ENCODE peak calls at places on chromosomes 4 and X, in six cellular contexts. O is HCT116, N is esophagus muscularis mucosa, K is sigmoid colon, L is H1, Z is upper lobe of left lung. X is an unnamed sample.

GRCh38 chr4:188023682-188024081 is 28.1 kb downstream of the ZFP42 start:
- DNase-seq in O (no peak), N (no peak), K (no peak), L (no peak), Z (no peak), X (no peak)

GRCh38 chr4:94235825-94236224 is 28.2 kb downstream of the SMARCAD1 start:
- DNase-seq in O (no peak), N (no peak), K (no peak), L (no peak), Z (no peak), X (no peak)

GRCh38 chr4:17762705-17763104 is 18.7 kb downstream of the FAM184B start:
- DNase-seq in O (no peak), N (no peak), K (no peak), L (no peak), Z (no peak), X (no peak)

GRCh38 chrX:17192111-17192510 is 182.9 kb upstream of the NHS start:
- DNase-seq in O (no peak), N (no peak), K (no peak), L (no peak), Z (no peak), X (no peak)

GRCh38 chr4:75710246-75710645 is 14.1 kb upstream of the USO1 start:
- DNase-seq in O (no peak), N (no peak), K (no peak), L (no peak), Z (no peak), X (no peak)

GRCh38 chrX:74520896-74521295 is 93.5 kb downstream of the RLIM start:
- DNase-seq in O (no peak), N (no peak), K (no peak), L (no peak), Z (no peak), X (no peak)

GRCh38 chr4:44462259-44462658 is 13.7 kb upstream of the KCTD8 start:
- DNase-seq in O (no peak), N (no peak), K (no peak), L (no peak), Z (no peak), X (no peak)

GRCh38 chr4:146256328-146256727 is 42.0 kb downstream of the REELD1 start:
- DNase-seq in O (no peak), N (no peak), K (no peak), L (no peak), Z (no peak), X (no peak)

GRCh38 chr4:74096265-74096980 is 2.6 kb downstream of the CXCL2 start:
- DNase-seq in O (no peak), N (no peak), K (no peak), L (no peak), Z (no peak), X (no peak)

GRCh38 chrX:12770440-12770839 is 20.8 kb upstream of the PRPS2 start:
- DNase-seq in O (no peak), N (no peak), K (no peak), L (no peak), Z (no peak), X (no peak)

GRCh38 chrX:68914337-68914989 is 85.6 kb downstream of the EFNB1 start:
- DNase-seq in O (no peak), N (no peak), K (no peak), L (no peak), Z (no peak), X (no peak)

GRCh38 chr4:40864531-40864930 is 114.8 kb downstream of the NSUN7 start:
- DNase-seq in O (no peak), N (no peak), K (no peak), L (no peak), Z (no peak), X (no peak)

GRCh38 chr4:119977135-119977534 is 89.5 kb downstream of the MAD2L1 start:
- DNase-seq in O (no peak), N (no peak), K (no peak), L (no peak), Z (no peak), X (no peak)

GRCh38 chrX:109732319-109732779 is 708 bp downstream of the ACSL4 start:
- DNase-seq in O (no peak), N (no peak), K (no peak), L (peak; percentile 45), Z (no peak), X (peak; percentile 45)

GRCh38 chr4:138959421-138959820 is 56.2 kb upstream of the NOCT start:
- DNase-seq in O (no peak), N (no peak), K (no peak), L (peak; percentile 16), Z (no peak), X (peak; percentile 53)

GRCh38 chrX:119655125-119655524 is 37.8 kb downstream of the SEPTIN6 start:
- DNase-seq in O (no peak), N (no peak), K (no peak), L (no peak), Z (no peak), X (no peak)

GRCh38 chr4:186266699-186267467 is 894 bp downstream of the F11 start:
- DNase-seq in O (no peak), N (no peak), K (no peak), L (no peak), Z (peak; percentile 76), X (no peak)

GRCh38 chr4:164761746-164762275 is 7.9 kb downstream of the SMIM31 start:
- DNase-seq in O (no peak), N (no peak), K (no peak), L (no peak), Z (no peak), X (no peak)

GRCh38 chr4:151324449-151325319 is 721 bp downstream of the SH3D19 start:
- DNase-seq in O (peak; percentile 90), N (peak; percentile 88), K (peak; percentile 77), L (peak; percentile 71), Z (peak; percentile 80), X (no peak)

GRCh38 chrX:30948626-30949025 is 59.6 kb upstream of the TAB3 start:
- DNase-seq in O (no peak), N (no peak), K (no peak), L (no peak), Z (no peak), X (no peak)

GRCh38 chrX:427812-428725 is 41.4 kb upstream of the PPP2R3B start:
- DNase-seq in O (no peak), N (no peak), K (peak; percentile 58), L (peak; percentile 77), Z (no peak), X (no peak)

GRCh38 chr4:76950846-76951321 is 1.3 kb downstream of the SEPTIN11 start:
- DNase-seq in O (no peak), N (no peak), K (no peak), L (no peak), Z (no peak), X (peak; percentile 22)
- TF ChIP-seq POLR2AphosphoS5 in O (no peak), N (peak; percentile 4), K (no peak), L (no peak), Z (peak; percentile 3), X (no peak)

GRCh38 chr4:169612869-169613859 is 781 bp upstream of the NEK1 start:
- DNase-seq in O (peak; percentile 68), N (peak; percentile 92), K (peak; percentile 87), L (peak; percentile 81), Z (no peak), X (no peak)

GRCh38 chr4:169617306-169617705 is 3.1 kb upstream of the CLCN3 start:
- DNase-seq in O (no peak), N (no peak), K (no peak), L (no peak), Z (no peak), X (no peak)

GRCh38 chr4:169611157-169611556 is 1.2 kb downstream of the NEK1 start:
- DNase-seq in O (no peak), N (no peak), K (no peak), L (no peak), Z (no peak), X (no peak)

GRCh38 chr4:169615467-169616106 is 3.2 kb upstream of the NEK1 start:
- DNase-seq in O (no peak), N (no peak), K (no peak), L (no peak), Z (no peak), X (no peak)

DNA sequence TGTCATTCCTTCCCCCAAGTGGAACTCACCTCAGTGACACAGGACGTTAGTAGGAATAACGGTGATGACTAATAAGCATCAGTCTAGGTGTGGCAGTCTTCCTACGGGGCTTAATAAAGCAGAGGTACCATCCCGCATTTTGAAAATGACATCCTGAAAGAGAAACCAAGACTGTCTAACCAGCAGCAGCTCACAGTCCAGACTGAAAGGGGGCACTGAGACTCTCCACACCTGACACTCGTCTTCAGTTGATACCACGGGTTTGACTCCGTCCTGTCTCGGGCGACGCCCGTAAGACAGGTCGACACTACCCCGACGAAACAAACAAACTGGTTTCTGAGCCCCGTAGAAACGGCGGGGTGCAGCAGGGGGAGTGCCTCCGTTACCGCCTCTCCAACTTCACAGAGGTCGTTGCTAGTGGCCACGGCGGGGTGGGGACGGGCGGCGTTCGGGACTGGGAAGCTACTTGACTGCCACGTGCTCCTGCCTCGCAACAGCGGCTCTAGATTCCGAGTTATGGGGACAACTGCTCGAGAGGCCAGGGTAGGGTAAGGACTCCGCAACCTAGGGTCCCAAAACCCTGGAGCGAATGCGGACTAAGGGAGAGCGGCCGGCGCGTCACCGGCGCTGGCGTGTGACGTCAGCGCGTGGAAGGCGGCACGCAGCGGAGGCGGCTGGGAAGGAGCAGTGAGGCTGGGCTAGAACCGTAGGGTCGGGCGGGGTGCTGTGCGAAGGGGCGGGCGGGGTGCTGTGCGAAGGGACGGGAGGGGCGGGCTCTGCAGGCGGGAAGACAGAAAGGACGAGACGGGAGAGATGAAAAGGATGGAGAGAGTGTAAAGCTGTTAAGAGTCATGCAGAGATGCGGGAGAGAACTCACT is at the start of gene NEK1:
- DNase-seq in O (peak; percentile 83), N (peak; percentile 97), K (peak; percentile 95), L (peak; percentile 88), Z (peak; percentile 98), X (peak; percentile 88)
- TF ChIP-seq POLR2AphosphoS5 in O (peak; percentile 98), N (peak; percentile 96), K (peak; percentile 98), L (peak; percentile 95), Z (peak; percentile 96), X (peak; percentile 86)

DNA sequence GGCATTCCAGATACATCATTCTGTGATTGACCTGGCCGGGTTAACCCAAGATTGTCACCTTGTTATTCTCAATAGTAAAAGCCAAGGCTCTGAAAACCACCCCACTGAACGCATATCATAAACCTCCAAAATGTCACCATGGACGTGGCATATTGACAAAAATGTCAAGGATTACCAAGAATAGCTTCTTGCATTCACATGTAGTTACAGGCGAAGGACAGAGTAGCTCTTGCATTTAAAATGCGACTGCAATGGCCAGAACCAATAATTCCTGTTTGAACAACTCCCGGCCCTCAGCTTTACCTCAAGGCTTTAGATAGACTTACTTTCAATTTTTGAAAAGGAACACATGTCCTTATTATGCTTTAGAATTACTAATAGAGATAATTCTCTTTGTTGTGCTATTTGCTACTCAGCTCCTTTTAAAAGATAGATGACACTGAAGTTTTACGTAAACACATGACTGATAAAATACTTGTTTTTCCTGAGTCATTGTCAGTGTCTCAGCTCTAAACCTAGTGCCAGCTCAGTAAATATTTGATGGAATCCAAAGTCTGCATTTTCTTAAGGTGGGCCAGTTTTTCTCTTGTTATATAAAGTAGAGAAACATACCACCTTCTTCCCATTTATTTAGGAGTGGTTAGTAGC is 66.3 kb downstream of the CLDN34 start:
- DNase-seq in O (no peak), N (no peak), K (peak; percentile 35), L (no peak), Z (no peak), X (no peak)
- TF ChIP-seq POLR2AphosphoS5 in O (no peak), N (no peak), K (no peak), L (no peak), Z (no peak), X (no peak)

DNA sequence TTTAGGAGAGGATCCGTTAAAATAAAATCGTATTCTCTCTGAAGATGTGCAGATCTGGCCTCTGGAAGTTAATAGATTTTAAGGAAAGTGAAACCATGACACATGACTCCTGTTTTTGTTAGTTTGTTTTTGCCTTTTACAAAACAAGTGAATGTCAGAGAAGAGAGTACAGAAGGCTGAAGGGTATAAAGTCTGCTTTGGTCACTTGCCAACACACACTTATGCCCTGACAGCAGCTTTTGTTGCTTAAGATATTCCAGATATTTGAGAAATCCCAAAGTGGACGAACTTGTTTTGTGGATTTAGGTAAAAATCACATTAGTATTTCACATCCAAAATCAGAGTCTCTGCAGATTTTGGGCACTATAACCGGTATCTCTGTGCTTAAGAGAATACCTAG is 192.4 kb upstream of the RASGEF1B start:
- DNase-seq in O (no peak), N (no peak), K (no peak), L (no peak), Z (no peak), X (no peak)
- TF ChIP-seq POLR2AphosphoS5 in O (no peak), N (no peak), K (no peak), L (no peak), Z (no peak), X (no peak)